ENCODE peak calls at places on chromosomes 2 and 18, in five cellular contexts. One of them, this sample, is unnamed.

GRCh38 chr2:126664639-126665038 is 8.7 kb downstream of the GYPC start:
- DNase-seq in WTC11: no peak
- DNase-seq in GM12878: no peak
- DNase-seq in cardiac muscle cell: no peak
- DNase-seq in thoracic aorta: no peak
- DNase-seq in this sample: no peak

GRCh38 chr2:47056374-47056773 is 98.7 kb downstream of the STPG4 start:
- DNase-seq in GM12878: no peak
- DNase-seq in thoracic aorta: no peak
- DNase-seq in cardiac muscle cell: no peak
- DNase-seq in WTC11: no peak
- DNase-seq in this sample: no peak

GRCh38 chr18:79548077-79548450 is 131.5 kb upstream of the CTDP1 start:
- DNase-seq in thoracic aorta: no peak
- DNase-seq in WTC11: no peak
- DNase-seq in cardiac muscle cell: no peak
- DNase-seq in GM12878: no peak
- DNase-seq in this sample: no peak

GRCh38 chr2:207135801-207136457 is 29.8 kb downstream of the KLF7 start:
- DNase-seq in cardiac muscle cell: no peak
- DNase-seq in WTC11: no peak
- DNase-seq in thoracic aorta: no peak
- DNase-seq in GM12878: no peak
- DNase-seq in this sample: no peak

GRCh38 chr18:32742620-32743019 is 30.2 kb downstream of the KLHL14 start:
- DNase-seq in cardiac muscle cell: no peak
- DNase-seq in GM12878: no peak
- DNase-seq in thoracic aorta: no peak
- DNase-seq in WTC11: peak; percentile 10
- DNase-seq in this sample: no peak

GRCh38 chr2:10028988-10029874 is 14.1 kb upstream of the KLF11 start:
- DNase-seq in cardiac muscle cell: peak; percentile 55
- DNase-seq in thoracic aorta: no peak
- DNase-seq in GM12878: no peak
- DNase-seq in WTC11: peak; percentile 52
- DNase-seq in this sample: no peak

GRCh38 chr2:220165401-220165800 is 538.0 kb downstream of the SLC4A3 start:
- DNase-seq in WTC11: peak; percentile 58
- DNase-seq in thoracic aorta: no peak
- DNase-seq in cardiac muscle cell: no peak
- DNase-seq in GM12878: no peak
- DNase-seq in this sample: no peak

GRCh38 chr2:187360286-187360685 is 87.8 kb downstream of the CALCRL start:
- DNase-seq in thoracic aorta: no peak
- DNase-seq in cardiac muscle cell: no peak
- DNase-seq in GM12878: no peak
- DNase-seq in WTC11: no peak
- DNase-seq in this sample: no peak

GRCh38 chr2:9984217-9984739 is 32.8 kb downstream of the GRHL1 start:
- DNase-seq in thoracic aorta: no peak
- DNase-seq in cardiac muscle cell: peak; percentile 61
- DNase-seq in WTC11: no peak
- DNase-seq in GM12878: peak; percentile 13
- DNase-seq in this sample: no peak

GRCh38 chr2:98518106-98518505 is 73.4 kb downstream of the INPP4A start:
- DNase-seq in GM12878: no peak
- DNase-seq in thoracic aorta: no peak
- DNase-seq in cardiac muscle cell: no peak
- DNase-seq in WTC11: peak; percentile 30
- DNase-seq in this sample: no peak

GRCh38 chr18:49839012-49839411 is 25.7 kb upstream of the ACAA2 start:
- DNase-seq in thoracic aorta: no peak
- DNase-seq in cardiac muscle cell: no peak
- DNase-seq in GM12878: no peak
- DNase-seq in WTC11: no peak
- DNase-seq in this sample: no peak

GRCh38 chr2:30074023-30074422 is 72.8 kb upstream of the YPEL5 start:
- DNase-seq in WTC11: no peak
- DNase-seq in cardiac muscle cell: no peak
- DNase-seq in GM12878: no peak
- DNase-seq in thoracic aorta: no peak
- DNase-seq in this sample: no peak

GRCh38 chr2:64204006-64204632 is 59.9 kb upstream of the PELI1 start:
- DNase-seq in thoracic aorta: no peak
- DNase-seq in cardiac muscle cell: no peak
- DNase-seq in WTC11: no peak
- DNase-seq in GM12878: peak; percentile 88
- DNase-seq in this sample: peak; percentile 4

GRCh38 chr2:215423234-215423633 is 12.6 kb downstream of the FN1 start:
- DNase-seq in GM12878: no peak
- DNase-seq in thoracic aorta: no peak
- DNase-seq in WTC11: no peak
- DNase-seq in cardiac muscle cell: no peak
- DNase-seq in this sample: no peak

GRCh38 chr18:79182047-79182713 is 113.0 kb downstream of the ATP9B start:
- DNase-seq in thoracic aorta: no peak
- DNase-seq in WTC11: peak; percentile 65
- DNase-seq in cardiac muscle cell: no peak
- DNase-seq in GM12878: no peak
- DNase-seq in this sample: no peak

GRCh38 chr18:57906852-57907251 is 103.7 kb upstream of the ATP8B1 start:
- DNase-seq in WTC11: peak; percentile 17
- DNase-seq in thoracic aorta: no peak
- DNase-seq in GM12878: no peak
- DNase-seq in cardiac muscle cell: no peak
- DNase-seq in this sample: no peak

GRCh38 chr2:74548919-74549684 is 4.6 kb downstream of the LOXL3 start:
- DNase-seq in WTC11: peak; percentile 83
- DNase-seq in cardiac muscle cell: peak; percentile 76
- DNase-seq in GM12878: no peak
- DNase-seq in thoracic aorta: no peak
- DNase-seq in this sample: peak; percentile 36

GRCh38 chr18:49230331-49230730 is 230.1 kb downstream of the DYM start:
- DNase-seq in thoracic aorta: no peak
- DNase-seq in cardiac muscle cell: no peak
- DNase-seq in GM12878: no peak
- DNase-seq in WTC11: no peak
- DNase-seq in this sample: no peak

GRCh38 chr2:85888020-85888744 is 608 bp downstream of the ST3GAL5 start:
- DNase-seq in thoracic aorta: no peak
- DNase-seq in WTC11: peak; percentile 23
- DNase-seq in cardiac muscle cell: peak; percentile 35
- DNase-seq in GM12878: no peak
- DNase-seq in this sample: no peak

GRCh38 chr2:143420313-143420712 is 291.1 kb downstream of the ARHGAP15 start:
- DNase-seq in GM12878: no peak
- DNase-seq in thoracic aorta: no peak
- DNase-seq in WTC11: no peak
- DNase-seq in cardiac muscle cell: no peak
- DNase-seq in this sample: no peak

GRCh38 chr2:31440764-31441163 is 26.2 kb upstream of the XDH start:
- DNase-seq in cardiac muscle cell: no peak
- DNase-seq in thoracic aorta: no peak
- DNase-seq in GM12878: no peak
- DNase-seq in WTC11: no peak
- DNase-seq in this sample: no peak

GRCh38 chr2:86249843-86250402 is 50.7 kb downstream of the MRPL35 start:
- DNase-seq in GM12878: peak; percentile 52
- DNase-seq in WTC11: no peak
- DNase-seq in thoracic aorta: no peak
- DNase-seq in cardiac muscle cell: no peak
- DNase-seq in this sample: no peak

GRCh38 chr2:109322111-109322510 is 193.1 kb downstream of the SH3RF3 start:
- DNase-seq in thoracic aorta: peak; percentile 95
- DNase-seq in GM12878: no peak
- DNase-seq in WTC11: no peak
- DNase-seq in cardiac muscle cell: no peak
- DNase-seq in this sample: no peak

GRCh38 chr2:165455940-165456479 is 13.5 kb upstream of the CSRNP3 start:
- DNase-seq in WTC11: no peak
- DNase-seq in cardiac muscle cell: no peak
- DNase-seq in GM12878: no peak
- DNase-seq in thoracic aorta: no peak
- DNase-seq in this sample: no peak

GRCh38 chr2:179422037-179422643 is 157.5 kb upstream of the SESTD1 start:
- DNase-seq in WTC11: peak; percentile 80
- DNase-seq in thoracic aorta: peak; percentile 11
- DNase-seq in cardiac muscle cell: peak; percentile 82
- DNase-seq in GM12878: no peak
- DNase-seq in this sample: peak; percentile 74

GRCh38 chr18:44679912-44680270 is 797 bp upstream of the SETBP1 start:
- DNase-seq in cardiac muscle cell: peak; percentile 82
- DNase-seq in GM12878: no peak
- DNase-seq in WTC11: peak; percentile 38
- DNase-seq in thoracic aorta: no peak
- DNase-seq in this sample: peak; percentile 35

GRCh38 chr2:102048465-102048864 is 56.7 kb downstream of the IL1R2 start:
- DNase-seq in thoracic aorta: no peak
- DNase-seq in WTC11: no peak
- DNase-seq in cardiac muscle cell: no peak
- DNase-seq in GM12878: no peak
- DNase-seq in this sample: no peak

DNA sequence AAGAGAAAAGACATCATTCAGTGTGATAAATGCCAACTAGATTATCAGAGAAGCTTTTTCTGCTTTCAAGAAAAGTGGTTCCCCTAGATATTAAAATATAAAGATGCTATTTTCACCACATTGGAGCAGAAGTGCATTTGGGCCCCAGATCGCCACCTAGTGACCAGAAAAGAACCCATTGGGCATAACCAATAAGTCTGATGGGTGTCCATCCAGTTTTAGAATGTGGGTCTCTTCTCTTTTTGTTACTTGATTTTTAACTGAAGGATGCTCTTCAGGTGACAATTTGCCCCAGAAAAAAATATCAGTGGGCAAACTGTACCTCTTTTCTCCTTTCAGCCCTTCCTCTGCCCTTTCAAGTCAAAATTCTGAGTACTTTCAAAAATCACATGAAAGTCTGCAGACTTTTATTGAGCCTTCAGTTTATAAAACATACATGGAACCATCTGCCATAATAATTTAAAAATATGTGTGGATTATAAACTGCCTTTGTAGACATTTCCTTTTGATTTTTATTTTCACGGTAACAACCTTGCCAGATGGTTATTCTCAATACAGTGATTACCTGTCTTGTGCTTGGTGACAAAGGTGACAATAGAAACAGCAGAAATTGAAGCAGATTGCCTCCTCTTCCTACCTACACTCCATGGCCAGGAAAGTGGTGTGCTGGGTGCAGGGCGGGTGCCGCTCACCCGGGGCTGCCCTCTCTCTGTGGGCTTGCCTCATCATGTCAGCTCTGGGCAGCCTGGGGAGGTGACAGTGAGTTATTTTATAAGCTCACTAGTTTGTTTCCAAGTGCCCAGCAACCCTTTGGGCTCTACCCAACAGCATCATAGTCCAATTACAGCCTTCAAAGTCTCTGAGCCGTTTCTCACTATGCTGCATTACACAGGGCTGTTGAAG is 124.5 kb downstream of the DCDC2C start:
- DNase-seq in GM12878: no peak
- DNase-seq in cardiac muscle cell: peak; percentile 51
- DNase-seq in thoracic aorta: no peak
- DNase-seq in WTC11: no peak
- DNase-seq in this sample: peak; percentile 18
- TF ChIP-seq CTCF in GM12878: peak; percentile 57
- TF ChIP-seq CTCF in cardiac muscle cell: peak; percentile 65
- TF ChIP-seq CTCF in thoracic aorta: peak; percentile 16
- TF ChIP-seq CTCF in WTC11: no peak
- TF ChIP-seq CTCF in this sample: peak; percentile 67

DNA sequence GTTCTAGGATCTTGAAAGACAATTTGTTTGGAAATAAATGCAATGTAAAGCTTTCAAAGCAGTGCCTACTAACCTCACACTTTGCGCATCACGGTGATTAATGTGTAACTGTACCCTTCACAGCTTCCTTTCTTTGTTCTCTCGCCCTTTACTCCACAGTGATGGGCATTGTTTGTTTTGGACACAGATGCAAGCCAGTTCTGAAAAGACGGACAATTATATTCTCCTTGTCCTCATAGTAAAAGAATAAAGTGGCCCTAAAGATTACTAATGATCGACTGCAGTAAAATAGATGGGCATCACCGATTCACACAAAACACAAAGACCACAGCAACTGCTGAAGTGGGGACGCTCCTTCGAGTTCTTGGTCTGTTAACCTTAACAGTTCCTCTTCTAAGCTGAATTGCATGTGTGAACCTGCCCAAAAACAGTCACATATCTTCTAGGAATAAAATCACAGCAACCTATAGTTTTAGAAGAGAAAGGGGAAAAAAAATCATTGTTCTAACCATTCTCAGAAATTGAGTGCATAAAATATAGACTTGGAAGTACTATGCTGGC is 7.7 kb downstream of the L3MBTL4 start:
- DNase-seq in WTC11: no peak
- DNase-seq in cardiac muscle cell: no peak
- DNase-seq in GM12878: no peak
- DNase-seq in thoracic aorta: no peak
- DNase-seq in this sample: no peak
- TF ChIP-seq CTCF in WTC11: no peak
- TF ChIP-seq CTCF in cardiac muscle cell: no peak
- TF ChIP-seq CTCF in GM12878: no peak
- TF ChIP-seq CTCF in thoracic aorta: no peak
- TF ChIP-seq CTCF in this sample: no peak

DNA sequence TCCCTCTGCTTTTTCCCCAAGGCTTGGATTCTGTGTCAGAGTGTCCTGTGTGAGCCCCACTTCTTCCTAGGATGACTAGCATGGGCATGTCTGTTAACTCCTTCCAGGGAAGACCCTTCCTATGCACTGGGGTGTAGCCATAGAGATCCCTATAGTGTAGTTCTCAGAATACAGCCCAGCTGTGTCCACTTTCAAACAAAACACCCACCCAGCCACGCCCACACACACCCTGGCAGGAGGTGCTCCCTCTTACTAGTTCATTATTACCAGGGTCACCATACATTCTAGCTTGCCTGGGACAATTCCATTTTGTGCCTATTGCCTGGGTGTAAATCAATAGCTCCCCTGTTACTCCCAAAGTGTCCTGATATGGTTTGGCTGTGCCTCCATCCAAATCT is 195.6 kb downstream of the MYCN start:
- DNase-seq in cardiac muscle cell: no peak
- DNase-seq in WTC11: no peak
- DNase-seq in GM12878: no peak
- DNase-seq in thoracic aorta: no peak
- DNase-seq in this sample: no peak
- TF ChIP-seq CTCF in cardiac muscle cell: no peak
- TF ChIP-seq CTCF in WTC11: no peak
- TF ChIP-seq CTCF in GM12878: no peak
- TF ChIP-seq CTCF in thoracic aorta: no peak
- TF ChIP-seq CTCF in this sample: no peak

GRCh38 chr2:21369787-21370186 is 246.0 kb downstream of the TDRD15 start:
- DNase-seq in cardiac muscle cell: no peak
- DNase-seq in GM12878: no peak
- DNase-seq in thoracic aorta: no peak
- DNase-seq in WTC11: no peak
- DNase-seq in this sample: no peak

GRCh38 chr2:21371499-21372003 is 247.8 kb downstream of the TDRD15 start:
- DNase-seq in WTC11: no peak
- DNase-seq in GM12878: no peak
- DNase-seq in cardiac muscle cell: no peak
- DNase-seq in thoracic aorta: no peak
- DNase-seq in this sample: no peak

GRCh38 chr2:21367421-21367820 is 243.7 kb downstream of the TDRD15 start:
- DNase-seq in cardiac muscle cell: no peak
- DNase-seq in WTC11: no peak
- DNase-seq in thoracic aorta: no peak
- DNase-seq in GM12878: no peak
- DNase-seq in this sample: no peak

GRCh38 chr2:21372654-21373053 is 248.9 kb downstream of the TDRD15 start:
- DNase-seq in GM12878: no peak
- DNase-seq in WTC11: peak; percentile 51
- DNase-seq in thoracic aorta: no peak
- DNase-seq in cardiac muscle cell: peak; percentile 45
- DNase-seq in this sample: no peak
- TF ChIP-seq CTCF in GM12878: peak; percentile 22
- TF ChIP-seq CTCF in WTC11: peak; percentile 39
- TF ChIP-seq CTCF in thoracic aorta: no peak
- TF ChIP-seq CTCF in cardiac muscle cell: no peak
- TF ChIP-seq CTCF in this sample: peak; percentile 56